ENCODE peak calls at places on chromosomes 7 and 10, in seven cellular contexts. U is sigmoid colon, S is GM12865, C is hepatocyte, E is IMR-90, B is A549, I is GM23338. P is an unnamed sample.
A peak's percentile ranks its signal among the peaks of the same experiment; 100 is the strongest.

GRCh38 chr7:30965372-30965771 is 1.6 kb downstream of the GHRHR start:
- DNase-seq in U (no peak), S (no peak), C (no peak), E (no peak), B (no peak), I (no peak), P (no peak)

GRCh38 chr10:88913157-88913556 is 33.1 kb downstream of the STAMBPL1 start:
- DNase-seq in U (peak; percentile 67), S (no peak), C (peak; percentile 13), E (peak; percentile 37), B (no peak), I (no peak), P (no peak)

GRCh38 chr10:18980084-18980629 is 68.4 kb upstream of the MALRD1 start:
- DNase-seq in U (no peak), S (no peak), C (no peak), E (no peak), B (no peak), I (no peak), P (no peak)

GRCh38 chr10:114987995-114988394 is 50.0 kb downstream of the TRUB1 start:
- DNase-seq in U (no peak), S (no peak), C (no peak), E (peak; percentile 92), B (no peak), I (no peak), P (peak; percentile 85)

GRCh38 chr7:46859963-46860475 is 721.9 kb downstream of the TNS3 start:
- DNase-seq in U (no peak), S (no peak), C (no peak), E (peak; percentile 74), B (no peak), I (no peak), P (peak; percentile 33)

GRCh38 chr7:81445462-81445861 is 324.4 kb downstream of the HGF start:
- DNase-seq in U (no peak), S (no peak), C (no peak), E (no peak), B (no peak), I (no peak), P (no peak)

GRCh38 chr10:20672724-20673123 is 224.4 kb downstream of the NEBL start:
- DNase-seq in U (no peak), S (no peak), C (no peak), E (no peak), B (no peak), I (no peak), P (no peak)

GRCh38 chr7:92751902-92752901 is 84.2 kb downstream of the CDK6 start:
- DNase-seq in U (no peak), S (no peak), C (peak; percentile 32), E (peak; percentile 98), B (peak; percentile 68), I (no peak), P (peak; percentile 89)

GRCh38 chr10:76352300-76352699 is 920.9 kb downstream of the LRMDA start:
- DNase-seq in U (no peak), S (no peak), C (no peak), E (peak; percentile 96), B (no peak), I (no peak), P (peak; percentile 92)

GRCh38 chr7:153193144-153193595 is 433.6 kb downstream of the ACTR3B start:
- DNase-seq in U (peak; percentile 67), S (peak; percentile 27), C (peak; percentile 70), E (no peak), B (peak; percentile 37), I (peak; percentile 71), P (no peak)

GRCh38 chr10:128211953-128212727 is 85.9 kb upstream of the MKI67 start:
- DNase-seq in U (peak; percentile 85), S (peak; percentile 84), C (peak; percentile 94), E (peak; percentile 41), B (peak; percentile 94), I (peak; percentile 90), P (peak; percentile 13)

GRCh38 chr10:103921750-103922195 is 3.8 kb upstream of the STN1 start:
- DNase-seq in U (no peak), S (peak; percentile 54), C (peak; percentile 21), E (peak; percentile 31), B (no peak), I (peak; percentile 62), P (no peak)

GRCh38 chr10:95221124-95221523 is 27.1 kb downstream of the ACSM6 start:
- DNase-seq in U (no peak), S (no peak), C (no peak), E (peak; percentile 44), B (no peak), I (peak; percentile 78), P (no peak)

GRCh38 chr7:30135551-30136271 is 925 bp downstream of the MTURN start:
- DNase-seq in U (peak; percentile 81), S (peak; percentile 58), C (peak; percentile 78), E (peak; percentile 62), B (peak; percentile 65), I (peak; percentile 58), P (peak; percentile 71)

GRCh38 chr7:44147026-44147881 is 6.1 kb upstream of the MYL7 start:
- DNase-seq in U (peak; percentile 63), S (no peak), C (peak; percentile 54), E (no peak), B (no peak), I (peak; percentile 48), P (no peak)

GRCh38 chr7:139946539-139946938 is 116.2 kb downstream of the PARP12 start:
- DNase-seq in U (no peak), S (peak; percentile 24), C (no peak), E (no peak), B (no peak), I (no peak), P (no peak)

GRCh38 chr10:95496246-95496911 is 64.8 kb downstream of the SORBS1 start:
- DNase-seq in U (no peak), S (no peak), C (no peak), E (no peak), B (no peak), I (no peak), P (no peak)

DNA sequence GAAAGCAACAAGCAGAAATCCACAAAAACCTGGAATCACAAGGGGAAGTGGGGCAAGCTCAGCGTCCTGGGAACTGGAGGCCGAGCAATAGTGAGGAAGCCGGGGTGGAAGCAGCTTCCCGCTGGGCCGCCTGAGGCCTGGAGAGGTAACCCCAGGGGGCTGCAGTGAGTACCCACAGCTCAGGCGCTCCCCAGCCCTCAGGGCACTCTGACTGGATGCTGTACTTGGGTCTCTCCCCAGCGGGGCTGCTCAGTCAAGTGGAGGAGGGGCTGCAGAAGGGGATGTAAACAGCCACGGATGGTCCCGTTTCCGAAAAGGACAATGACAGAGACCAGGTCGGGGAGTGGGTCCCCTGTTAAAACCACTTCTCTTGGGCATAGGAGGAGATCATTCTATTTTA is 50.3 kb downstream of the SLIT1 start:
- DNase-seq in U (peak; percentile 35), S (no peak), C (no peak), E (no peak), B (no peak), I (no peak), P (no peak)
- TF ChIP-seq CTCF in U (no peak), S (no peak), C (no peak), E (no peak), B (no peak), I (no peak), P (no peak)

GRCh38 chr7:37921340-37921805 is 933 bp downstream of the EPDR1 start:
- DNase-seq in U (no peak), S (peak; percentile 48), C (peak; percentile 50), E (no peak), B (no peak), I (peak; percentile 65), P (no peak)
- TF ChIP-seq CTCF in U (no peak), S (peak; percentile 12), C (no peak), E (no peak), B (peak; percentile 21), I (peak; percentile 47), P (no peak)

GRCh38 chr10:23201837-23202236 is 9.7 kb downstream of the PTF1A start:
- DNase-seq in U (no peak), S (no peak), C (no peak), E (no peak), B (no peak), I (no peak), P (no peak)

GRCh38 chr10:23203369-23204325 is 11.5 kb downstream of the PTF1A start:
- DNase-seq in U (no peak), S (no peak), C (no peak), E (no peak), B (no peak), I (no peak), P (no peak)

GRCh38 chr10:23200997-23201652 is 9.0 kb downstream of the PTF1A start:
- DNase-seq in U (no peak), S (no peak), C (no peak), E (no peak), B (no peak), I (no peak), P (no peak)

GRCh38 chr10:23202736-23203135 is 10.6 kb downstream of the PTF1A start:
- DNase-seq in U (no peak), S (no peak), C (no peak), E (no peak), B (no peak), I (no peak), P (no peak)

DNA sequence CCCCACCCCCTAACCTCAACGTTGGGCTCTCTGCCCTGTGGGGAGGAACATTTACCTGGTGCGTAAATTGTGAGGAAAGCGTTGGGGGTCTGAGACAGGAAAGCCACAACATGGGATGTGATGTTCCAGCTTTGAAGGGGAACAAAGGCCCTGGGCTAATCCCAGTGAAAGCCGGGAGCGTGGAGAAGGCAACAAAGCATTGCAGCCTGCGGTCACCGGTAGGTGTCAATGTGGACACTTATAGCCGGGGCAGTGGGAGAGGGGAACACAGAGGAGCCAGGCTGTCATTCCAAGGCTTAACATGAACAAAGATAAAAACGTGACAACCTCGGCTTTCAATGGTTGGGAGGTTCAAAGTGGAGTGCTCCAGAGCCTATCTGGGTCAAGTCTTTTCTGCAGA is 12.7 kb downstream of the PTF1A start:
- DNase-seq in U (no peak), S (no peak), C (no peak), E (no peak), B (no peak), I (peak; percentile 67), P (no peak)
- TF ChIP-seq CTCF in U (no peak), S (no peak), C (no peak), E (no peak), B (no peak), I (peak; percentile 64), P (no peak)

GRCh38 chr7:134703241-134703594 is 56.6 kb downstream of the BPGM start:
- DNase-seq in U (no peak), S (no peak), C (no peak), E (no peak), B (no peak), I (no peak), P (no peak)

GRCh38 chr7:134699021-134699818 is 52.6 kb downstream of the BPGM start:
- DNase-seq in U (no peak), S (no peak), C (no peak), E (no peak), B (no peak), I (peak; percentile 62), P (no peak)

GRCh38 chr7:134699871-134700270 is 53.2 kb downstream of the BPGM start:
- DNase-seq in U (no peak), S (no peak), C (no peak), E (no peak), B (no peak), I (no peak), P (no peak)

GRCh38 chr7:134702366-134703240 is 56.0 kb downstream of the BPGM start:
- DNase-seq in U (no peak), S (no peak), C (no peak), E (no peak), B (no peak), I (no peak), P (no peak)

DNA sequence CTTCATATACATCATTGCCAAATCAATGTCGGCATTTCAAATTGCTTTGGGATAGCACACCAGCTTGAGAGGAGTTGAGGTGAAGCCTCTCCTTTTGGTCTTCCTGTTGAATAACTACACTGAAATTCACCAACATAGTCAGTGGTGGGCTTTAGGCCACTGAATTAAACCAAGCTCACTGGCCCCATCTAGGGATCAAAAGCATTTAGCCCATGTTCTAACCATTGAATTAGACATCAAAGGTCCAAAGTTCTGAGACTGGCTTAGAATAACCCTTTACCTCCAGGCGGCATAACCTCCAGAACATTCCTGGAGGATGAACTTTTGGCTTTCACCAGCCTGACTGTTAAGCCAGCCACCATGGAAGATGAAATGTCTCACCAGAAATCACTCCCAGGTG is 54.6 kb downstream of the BPGM start:
- DNase-seq in U (no peak), S (peak; percentile 36), C (no peak), E (peak; percentile 42), B (peak; percentile 58), I (peak; percentile 74), P (peak; percentile 50)
- TF ChIP-seq CTCF in U (no peak), S (peak; percentile 35), C (no peak), E (peak; percentile 50), B (peak; percentile 44), I (peak; percentile 75), P (peak; percentile 74)